ENCODE peak calls at places on chromosome 4, in seven cellular contexts. One of them, this sample, is unnamed.

GRCh38 chr4:163603246-163603645 is 108.8 kb downstream of the TMA16 start:
- DNase-seq in K562: no peak
- DNase-seq in HCT116: no peak
- DNase-seq in H1: no peak
- DNase-seq in HepG2: no peak
- DNase-seq in GM12878: no peak
- DNase-seq in SK-N-SH: no peak
- DNase-seq in this sample: no peak

GRCh38 chr4:36269116-36269515 is 12.3 kb upstream of the DTHD1 start:
- DNase-seq in HCT116: no peak
- DNase-seq in SK-N-SH: no peak
- DNase-seq in HepG2: no peak
- DNase-seq in GM12878: no peak
- DNase-seq in H1: no peak
- DNase-seq in K562: no peak
- DNase-seq in this sample: no peak

GRCh38 chr4:88335092-88335665 is 43.5 kb upstream of the HERC6 start:
- DNase-seq in SK-N-SH: no peak
- DNase-seq in H1: peak
- DNase-seq in K562: no peak
- DNase-seq in GM12878: no peak
- DNase-seq in HepG2: peak
- DNase-seq in HCT116: no peak
- DNase-seq in this sample: no peak

GRCh38 chr4:119597377-119597776 is 31.2 kb downstream of the PDE5A start:
- DNase-seq in HepG2: no peak
- DNase-seq in H1: no peak
- DNase-seq in K562: no peak
- DNase-seq in SK-N-SH: no peak
- DNase-seq in HCT116: no peak
- DNase-seq in GM12878: no peak
- DNase-seq in this sample: no peak

GRCh38 chr4:159341486-159341885 is 238.6 kb downstream of the RAPGEF2 start:
- DNase-seq in HCT116: no peak
- DNase-seq in HepG2: peak
- DNase-seq in GM12878: no peak
- DNase-seq in H1: no peak
- DNase-seq in K562: no peak
- DNase-seq in SK-N-SH: no peak
- DNase-seq in this sample: no peak

GRCh38 chr4:73208376-73208775 is 50.2 kb downstream of the ANKRD17 start:
- DNase-seq in H1: no peak
- DNase-seq in GM12878: no peak
- DNase-seq in K562: no peak
- DNase-seq in HepG2: no peak
- DNase-seq in HCT116: no peak
- DNase-seq in SK-N-SH: no peak
- DNase-seq in this sample: no peak

GRCh38 chr4:8679032-8679431 is 86.5 kb downstream of the CPZ start:
- DNase-seq in H1: no peak
- DNase-seq in HepG2: no peak
- DNase-seq in GM12878: no peak
- DNase-seq in HCT116: no peak
- DNase-seq in SK-N-SH: no peak
- DNase-seq in K562: no peak
- DNase-seq in this sample: no peak

GRCh38 chr4:188779586-188779985 is 640.3 kb downstream of the TRIML1 start:
- DNase-seq in K562: no peak
- DNase-seq in GM12878: no peak
- DNase-seq in HepG2: no peak
- DNase-seq in H1: no peak
- DNase-seq in HCT116: no peak
- DNase-seq in SK-N-SH: no peak
- DNase-seq in this sample: no peak

GRCh38 chr4:123924536-123924935 is 527.9 kb downstream of the SPRY1 start:
- DNase-seq in SK-N-SH: no peak
- DNase-seq in HCT116: no peak
- DNase-seq in K562: no peak
- DNase-seq in HepG2: no peak
- DNase-seq in H1: no peak
- DNase-seq in GM12878: no peak
- DNase-seq in this sample: no peak

GRCh38 chr4:129429566-129430339 is 333.8 kb downstream of the C4orf33 start:
- DNase-seq in GM12878: no peak
- DNase-seq in HCT116: no peak
- DNase-seq in K562: no peak
- DNase-seq in HepG2: no peak
- DNase-seq in H1: no peak
- DNase-seq in SK-N-SH: no peak
- DNase-seq in this sample: no peak

GRCh38 chr4:57080781-57081650 is 29.2 kb downstream of the IGFBP7 start:
- DNase-seq in GM12878: no peak
- DNase-seq in SK-N-SH: no peak
- DNase-seq in HCT116: no peak
- DNase-seq in HepG2: peak
- DNase-seq in H1: no peak
- DNase-seq in K562: no peak
- DNase-seq in this sample: peak

GRCh38 chr4:120088507-120088906 is 21.9 kb upstream of the MAD2L1 start:
- DNase-seq in HCT116: no peak
- DNase-seq in H1: no peak
- DNase-seq in SK-N-SH: no peak
- DNase-seq in K562: no peak
- DNase-seq in HepG2: no peak
- DNase-seq in GM12878: no peak
- DNase-seq in this sample: no peak

GRCh38 chr4:153222790-153223417 is 18.7 kb downstream of the TRIM2 start:
- DNase-seq in HepG2: no peak
- DNase-seq in SK-N-SH: peak
- DNase-seq in GM12878: no peak
- DNase-seq in K562: no peak
- DNase-seq in HCT116: no peak
- DNase-seq in H1: peak
- DNase-seq in this sample: no peak

GRCh38 chr4:150461957-150462356 is 120.0 kb upstream of the MAB21L2 start:
- DNase-seq in SK-N-SH: no peak
- DNase-seq in GM12878: no peak
- DNase-seq in HepG2: no peak
- DNase-seq in K562: no peak
- DNase-seq in H1: no peak
- DNase-seq in HCT116: no peak
- DNase-seq in this sample: no peak

GRCh38 chr4:72665376-72665978 is 96.5 kb upstream of the ADAMTS3 start:
- DNase-seq in GM12878: no peak
- DNase-seq in HepG2: no peak
- DNase-seq in SK-N-SH: no peak
- DNase-seq in K562: no peak
- DNase-seq in H1: no peak
- DNase-seq in HCT116: no peak
- DNase-seq in this sample: no peak

GRCh38 chr4:23979534-23979933 is 89.7 kb upstream of the PPARGC1A start:
- DNase-seq in GM12878: no peak
- DNase-seq in HCT116: no peak
- DNase-seq in H1: peak
- DNase-seq in K562: no peak
- DNase-seq in SK-N-SH: no peak
- DNase-seq in HepG2: no peak
- DNase-seq in this sample: no peak

GRCh38 chr4:103207673-103208072 is 9.5 kb upstream of the CENPE start:
- DNase-seq in GM12878: no peak
- DNase-seq in K562: no peak
- DNase-seq in HCT116: peak
- DNase-seq in HepG2: peak
- DNase-seq in SK-N-SH: no peak
- DNase-seq in H1: no peak
- DNase-seq in this sample: no peak

GRCh38 chr4:82799006-82799881 is 648 bp upstream of the SCD5 start:
- DNase-seq in HCT116: no peak
- DNase-seq in GM12878: no peak
- DNase-seq in SK-N-SH: peak
- DNase-seq in H1: no peak
- DNase-seq in HepG2: no peak
- DNase-seq in K562: no peak
- DNase-seq in this sample: no peak

GRCh38 chr4:76550966-76551780 is 116.1 kb downstream of the SHROOM3 start:
- DNase-seq in K562: no peak
- DNase-seq in HepG2: no peak
- DNase-seq in GM12878: no peak
- DNase-seq in HCT116: no peak
- DNase-seq in SK-N-SH: no peak
- DNase-seq in H1: no peak
- DNase-seq in this sample: no peak

GRCh38 chr4:13164783-13165371 is 319.3 kb downstream of the RAB28 start:
- DNase-seq in HCT116: no peak
- DNase-seq in K562: no peak
- DNase-seq in H1: no peak
- DNase-seq in SK-N-SH: no peak
- DNase-seq in HepG2: peak
- DNase-seq in GM12878: no peak
- DNase-seq in this sample: no peak

GRCh38 chr4:101958547-101958946 is 168.0 kb downstream of the BANK1 start:
- DNase-seq in HepG2: no peak
- DNase-seq in K562: no peak
- DNase-seq in HCT116: no peak
- DNase-seq in SK-N-SH: no peak
- DNase-seq in GM12878: no peak
- DNase-seq in H1: no peak
- DNase-seq in this sample: no peak
- TF ChIP-seq SIN3A in HepG2: no peak
- TF ChIP-seq SIN3A in K562: no peak
- TF ChIP-seq SIN3A in HCT116: no peak
- TF ChIP-seq SIN3A in SK-N-SH: no peak
- TF ChIP-seq SIN3A in GM12878: no peak
- TF ChIP-seq SIN3A in H1: no peak
- TF ChIP-seq SIN3A in this sample: no peak

DNA sequence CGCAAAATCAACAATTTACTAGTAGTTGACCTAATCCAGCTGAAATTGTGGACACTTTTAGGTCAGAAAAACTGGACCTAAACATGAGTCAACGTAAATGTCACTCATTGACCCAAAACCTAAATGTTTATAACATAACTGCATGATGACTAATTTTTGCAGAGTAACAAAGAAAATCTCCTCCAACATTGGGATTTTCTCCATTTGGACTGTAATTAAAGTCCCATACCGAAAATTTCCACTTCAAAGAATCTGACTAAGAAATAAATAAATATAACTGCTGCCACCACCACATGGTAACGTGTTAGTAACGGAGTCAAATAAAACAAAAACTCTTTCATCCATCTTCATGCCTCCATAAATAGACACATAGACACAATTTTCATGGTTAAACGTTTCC is 1.9 kb downstream of the ADGRA3 start:
- DNase-seq in H1: no peak
- DNase-seq in HepG2: peak
- DNase-seq in SK-N-SH: no peak
- DNase-seq in GM12878: no peak
- DNase-seq in K562: no peak
- DNase-seq in HCT116: no peak
- DNase-seq in this sample: no peak
- TF ChIP-seq SIN3A in H1: no peak
- TF ChIP-seq SIN3A in HepG2: no peak
- TF ChIP-seq SIN3A in SK-N-SH: no peak
- TF ChIP-seq SIN3A in GM12878: no peak
- TF ChIP-seq SIN3A in K562: no peak
- TF ChIP-seq SIN3A in HCT116: no peak
- TF ChIP-seq SIN3A in this sample: no peak

GRCh38 chr4:127007336-127007735 is 625.4 kb upstream of the INTU start:
- DNase-seq in GM12878: no peak
- DNase-seq in HepG2: no peak
- DNase-seq in K562: no peak
- DNase-seq in HCT116: no peak
- DNase-seq in SK-N-SH: no peak
- DNase-seq in H1: no peak
- DNase-seq in this sample: no peak

GRCh38 chr4:127015616-127016015 is 617.1 kb upstream of the INTU start:
- DNase-seq in H1: peak
- DNase-seq in SK-N-SH: no peak
- DNase-seq in HCT116: no peak
- DNase-seq in GM12878: no peak
- DNase-seq in K562: no peak
- DNase-seq in HepG2: no peak
- DNase-seq in this sample: no peak

GRCh38 chr4:127012549-127012948 is 620.2 kb upstream of the INTU start:
- DNase-seq in SK-N-SH: no peak
- DNase-seq in H1: no peak
- DNase-seq in GM12878: no peak
- DNase-seq in K562: no peak
- DNase-seq in HCT116: no peak
- DNase-seq in HepG2: no peak
- DNase-seq in this sample: no peak
- TF ChIP-seq SIN3A in SK-N-SH: no peak
- TF ChIP-seq SIN3A in H1: no peak
- TF ChIP-seq SIN3A in GM12878: no peak
- TF ChIP-seq SIN3A in K562: no peak
- TF ChIP-seq SIN3A in HCT116: no peak
- TF ChIP-seq SIN3A in HepG2: no peak
- TF ChIP-seq SIN3A in this sample: no peak

GRCh38 chr4:77911091-77911490 is 48.5 kb downstream of the MRPL1 start:
- DNase-seq in GM12878: no peak
- DNase-seq in HCT116: no peak
- DNase-seq in SK-N-SH: no peak
- DNase-seq in HepG2: no peak
- DNase-seq in H1: no peak
- DNase-seq in K562: no peak
- DNase-seq in this sample: no peak
- TF ChIP-seq SIN3A in GM12878: no peak
- TF ChIP-seq SIN3A in HCT116: no peak
- TF ChIP-seq SIN3A in SK-N-SH: no peak
- TF ChIP-seq SIN3A in HepG2: no peak
- TF ChIP-seq SIN3A in H1: no peak
- TF ChIP-seq SIN3A in K562: no peak
- TF ChIP-seq SIN3A in this sample: no peak

GRCh38 chr4:130511776-130512175 is 1415.8 kb downstream of the C4orf33 start:
- DNase-seq in H1: no peak
- DNase-seq in K562: no peak
- DNase-seq in SK-N-SH: no peak
- DNase-seq in GM12878: no peak
- DNase-seq in HepG2: no peak
- DNase-seq in HCT116: no peak
- DNase-seq in this sample: no peak
- TF ChIP-seq SIN3A in H1: no peak
- TF ChIP-seq SIN3A in K562: no peak
- TF ChIP-seq SIN3A in SK-N-SH: no peak
- TF ChIP-seq SIN3A in GM12878: no peak
- TF ChIP-seq SIN3A in HepG2: no peak
- TF ChIP-seq SIN3A in HCT116: no peak
- TF ChIP-seq SIN3A in this sample: no peak